ENCODE peak calls at places on chromosomes 12 and 14, in four cellular contexts. I, A, M and P are unnamed samples. For H3K27me3, the result is how much of the 10 kb centered on the place peaks cover.

GRCh38 chr12:6312529-6313325 is 2.2 kb downstream of the PLEKHG6 start:
- DNase-seq in I (no peak), A (no peak), M (peak), P (peak)

GRCh38 chr14:80781968-80782367 is 159.6 kb downstream of the CEP128 start:
- DNase-seq in I (no peak), A (no peak), M (no peak), P (no peak)

GRCh38 chr12:11711675-11712327 is 62.3 kb downstream of the ETV6 start:
- DNase-seq in I (no peak), A (peak), M (no peak), P (no peak)

GRCh38 chr12:117045175-117045997 is 53.8 kb downstream of the TESC start:
- DNase-seq in I (no peak), A (peak), M (no peak), P (no peak)

GRCh38 chr14:99756796-99757195 is 36.4 kb upstream of the EML1 start:
- DNase-seq in I (no peak), A (no peak), M (peak), P (no peak)

GRCh38 chr14:50677527-50678063 is 9.5 kb upstream of the SAV1 start:
- DNase-seq in I (no peak), A (peak), M (no peak), P (no peak)

GRCh38 chr14:31965735-31966598 is 111.1 kb upstream of the ARHGAP5 start:
- DNase-seq in I (no peak), A (peak), M (no peak), P (no peak)

GRCh38 chr12:105031061-105031807 is 45.1 kb downstream of the NOPCHAP1 start:
- DNase-seq in I (no peak), A (no peak), M (no peak), P (no peak)

GRCh38 chr12:106010746-106011145 is 128.0 kb downstream of the NUAK1 start:
- DNase-seq in I (no peak), A (no peak), M (no peak), P (no peak)

DNA sequence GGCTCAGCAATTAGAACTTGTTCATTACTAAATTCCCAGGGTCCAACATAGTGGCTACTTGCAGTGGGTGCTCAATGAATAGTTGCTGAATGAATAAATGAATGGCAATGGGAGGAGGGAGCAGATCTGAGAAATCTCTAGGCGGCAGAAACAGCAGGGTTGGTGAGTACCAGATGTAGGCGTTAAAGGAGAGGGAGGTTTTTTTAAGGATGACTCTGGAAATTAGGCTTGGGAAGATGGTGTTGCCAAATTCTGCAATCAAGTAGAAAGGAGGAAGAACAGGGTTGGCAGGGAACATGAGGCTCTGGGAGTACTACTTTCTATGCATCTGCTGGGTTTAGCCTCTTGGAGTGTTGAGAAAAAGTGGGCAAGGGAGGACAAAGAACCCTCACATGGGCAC is 207.1 kb downstream of the APAF1 start:
- DNase-seq in I (no peak), A (no peak), M (no peak), P (no peak)
- H3K27me3 ChIP-seq in I (under half), A (under half), M (under half), P (under half)

DNA sequence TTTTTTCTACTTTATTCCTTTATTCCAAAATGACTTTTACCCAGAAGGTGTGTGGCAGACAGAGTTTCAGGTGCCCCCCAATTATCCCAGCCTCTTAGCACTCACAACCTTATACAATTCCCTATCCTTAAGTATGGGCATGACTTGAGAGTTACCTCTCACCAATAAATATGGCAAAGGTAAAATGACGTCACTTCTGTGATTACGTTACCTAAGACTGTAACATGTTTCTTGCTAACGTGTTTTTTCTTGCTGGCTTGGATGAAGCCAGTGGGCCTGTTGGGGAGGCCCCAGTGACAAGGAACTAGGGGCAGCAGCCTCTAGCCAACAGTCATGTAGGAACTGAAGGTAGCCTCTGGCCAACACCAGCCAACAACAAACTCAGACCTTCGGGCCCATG is 13.3 kb upstream of the TUNAR start:
- DNase-seq in I (no peak), A (no peak), M (no peak), P (no peak)
- TF ChIP-seq POLR2AphosphoS5 in I (no peak), A (no peak), M (no peak), P (no peak)

GRCh38 chr14:70188608-70189540 is at the start of gene SLC8A3:
- DNase-seq in I (no peak), A (no peak), M (no peak), P (no peak)

GRCh38 chr14:70189678-70190077 is 927 bp upstream of the SLC8A3 start:
- DNase-seq in I (no peak), A (no peak), M (no peak), P (no peak)

GRCh38 chr14:70188292-70188607 is 501 bp downstream of the SLC8A3 start:
- DNase-seq in I (no peak), A (no peak), M (no peak), P (no peak)

GRCh38 chr14:70192915-70193314 is 4.2 kb upstream of the SLC8A3 start:
- DNase-seq in I (no peak), A (peak), M (no peak), P (no peak)

GRCh38 chr14:70190156-70190555 is 1.4 kb upstream of the SLC8A3 start:
- DNase-seq in I (no peak), A (no peak), M (no peak), P (no peak)
- H3K27me3 ChIP-seq in I (under half), A (half or more), M (under half), P (half or more)

GRCh38 chr12:4274396-4274959 is 916 bp downstream of the CCND2 start:
- DNase-seq in I (peak), A (no peak), M (peak), P (no peak)
- TF ChIP-seq POLR2AphosphoS5 in I (no peak), A (no peak), M (no peak), P (no peak)

GRCh38 chr14:69141550-69141949 is 11.4 kb downstream of the DCAF5 start:
- DNase-seq in I (no peak), A (no peak), M (no peak), P (no peak)
- H3K27me3 ChIP-seq in I (under half), A (under half), M (under half), P (under half)

GRCh38 chr14:93033039-93033982 is 82.4 kb downstream of the ITPK1 start:
- DNase-seq in I (no peak), A (no peak), M (no peak), P (no peak)

GRCh38 chr14:93030761-93031160 is 85.0 kb downstream of the ITPK1 start:
- DNase-seq in I (no peak), A (no peak), M (no peak), P (no peak)

GRCh38 chr14:93033983-93034670 is 81.6 kb downstream of the ITPK1 start:
- DNase-seq in I (no peak), A (no peak), M (no peak), P (no peak)

GRCh38 chr14:93031505-93032300 is 84.0 kb downstream of the ITPK1 start:
- DNase-seq in I (no peak), A (no peak), M (no peak), P (no peak)

GRCh38 chr14:93032301-93032929 is 83.3 kb downstream of the ITPK1 start:
- DNase-seq in I (peak), A (no peak), M (no peak), P (no peak)
- TF ChIP-seq POLR2AphosphoS5 in I (no peak), A (no peak), M (no peak), P (no peak)

DNA sequence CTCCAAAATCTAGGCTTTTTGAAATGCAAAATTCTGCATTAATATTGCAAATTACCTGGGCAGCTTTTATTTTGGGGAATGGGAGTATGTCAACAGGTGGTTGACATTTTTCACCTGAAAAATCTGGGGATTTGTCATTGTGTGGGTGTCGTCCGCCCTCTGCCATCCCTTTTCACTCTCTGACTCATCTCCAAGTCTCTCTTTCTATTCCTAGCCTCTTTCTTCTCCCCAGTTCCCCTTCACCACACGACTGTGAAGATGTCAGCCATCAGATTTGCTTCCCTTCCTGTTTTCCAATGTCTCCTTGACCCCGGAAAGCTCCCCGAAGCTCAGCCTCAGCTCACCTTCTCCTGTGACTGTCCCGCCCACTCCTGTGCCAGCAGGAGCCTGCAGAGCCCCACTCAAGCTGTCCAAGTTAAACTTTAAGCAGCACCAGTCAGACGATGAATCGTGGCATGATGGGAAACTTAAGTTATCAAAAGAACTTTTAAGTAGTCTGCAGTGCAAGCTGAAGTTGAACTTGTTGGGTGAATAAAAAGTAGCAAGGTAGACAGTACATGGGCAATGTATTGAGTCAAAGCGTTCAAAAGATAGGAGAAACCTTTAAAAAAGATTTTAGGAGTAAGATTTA is 590.2 kb downstream of the VRK1 start:
- DNase-seq in I (no peak), A (no peak), M (no peak), P (no peak)
- H3K27me3 ChIP-seq in I (under half), A (under half), M (under half), P (under half)

GRCh38 chr12:16437926-16438325 is 90.5 kb downstream of the MGST1 start:
- DNase-seq in I (no peak), A (no peak), M (no peak), P (no peak)

GRCh38 chr12:16437281-16437816 is 89.9 kb downstream of the MGST1 start:
- DNase-seq in I (no peak), A (no peak), M (no peak), P (no peak)

GRCh38 chr12:16435875-16436554 is 88.6 kb downstream of the MGST1 start:
- DNase-seq in I (no peak), A (no peak), M (no peak), P (no peak)
- TF ChIP-seq POLR2AphosphoS5 in I (no peak), A (no peak), M (no peak), P (no peak)